ENCODE peak calls at places on chromosomes 6 and 20, in eight cellular contexts. One of them, this sample, is unnamed.

GRCh38 chr20:44215125-44215524 is 4.6 kb upstream of the OSER1 start:
- DNase-seq in H1: peak
- DNase-seq in ovary: peak
- DNase-seq in SK-N-SH: peak
- DNase-seq in A549: peak
- DNase-seq in suprapubic skin: no peak
- DNase-seq in transverse colon: peak
- DNase-seq in HepG2: peak
- DNase-seq in this sample: peak

GRCh38 chr6:147961473-147962141 is 381.0 kb upstream of the SASH1 start:
- DNase-seq in HepG2: no peak
- DNase-seq in suprapubic skin: no peak
- DNase-seq in H1: no peak
- DNase-seq in A549: no peak
- DNase-seq in ovary: no peak
- DNase-seq in SK-N-SH: no peak
- DNase-seq in transverse colon: no peak
- DNase-seq in this sample: no peak

GRCh38 chr20:6081236-6081635 is 27.4 kb upstream of the LRRN4 start:
- DNase-seq in SK-N-SH: no peak
- DNase-seq in ovary: no peak
- DNase-seq in H1: no peak
- DNase-seq in suprapubic skin: no peak
- DNase-seq in HepG2: peak
- DNase-seq in A549: no peak
- DNase-seq in transverse colon: no peak
- DNase-seq in this sample: no peak

GRCh38 chr20:61558726-61559125 is 306.7 kb downstream of the CDH4 start:
- DNase-seq in suprapubic skin: no peak
- DNase-seq in SK-N-SH: no peak
- DNase-seq in A549: no peak
- DNase-seq in H1: no peak
- DNase-seq in HepG2: no peak
- DNase-seq in ovary: no peak
- DNase-seq in transverse colon: no peak
- DNase-seq in this sample: no peak

GRCh38 chr6:137637161-137637560 is 143.0 kb upstream of the OLIG3 start:
- DNase-seq in H1: no peak
- DNase-seq in transverse colon: no peak
- DNase-seq in suprapubic skin: no peak
- DNase-seq in HepG2: peak
- DNase-seq in A549: peak
- DNase-seq in ovary: peak
- DNase-seq in SK-N-SH: no peak
- DNase-seq in this sample: peak

GRCh38 chr6:31927868-31928671 is 553 bp downstream of the C2 start:
- DNase-seq in suprapubic skin: no peak
- DNase-seq in ovary: no peak
- DNase-seq in A549: no peak
- DNase-seq in transverse colon: no peak
- DNase-seq in HepG2: no peak
- DNase-seq in SK-N-SH: no peak
- DNase-seq in H1: no peak
- DNase-seq in this sample: no peak

GRCh38 chr6:104572901-104573300 is 286.8 kb downstream of the HACE1 start:
- DNase-seq in suprapubic skin: no peak
- DNase-seq in HepG2: no peak
- DNase-seq in SK-N-SH: no peak
- DNase-seq in transverse colon: no peak
- DNase-seq in H1: no peak
- DNase-seq in ovary: no peak
- DNase-seq in A549: no peak
- DNase-seq in this sample: no peak

GRCh38 chr20:4156411-4156810 is 141.1 kb upstream of the RNF24 start:
- DNase-seq in ovary: no peak
- DNase-seq in transverse colon: no peak
- DNase-seq in SK-N-SH: no peak
- DNase-seq in suprapubic skin: no peak
- DNase-seq in A549: no peak
- DNase-seq in HepG2: no peak
- DNase-seq in H1: no peak
- DNase-seq in this sample: no peak

GRCh38 chr6:75855047-75855446 is 106.0 kb downstream of the MYO6 start:
- DNase-seq in HepG2: peak
- DNase-seq in H1: no peak
- DNase-seq in suprapubic skin: no peak
- DNase-seq in SK-N-SH: peak
- DNase-seq in transverse colon: peak
- DNase-seq in A549: peak
- DNase-seq in ovary: peak
- DNase-seq in this sample: no peak

GRCh38 chr20:38141154-38141888 is 23.7 kb downstream of the TGM2 start:
- DNase-seq in transverse colon: no peak
- DNase-seq in SK-N-SH: no peak
- DNase-seq in HepG2: no peak
- DNase-seq in H1: no peak
- DNase-seq in suprapubic skin: no peak
- DNase-seq in A549: no peak
- DNase-seq in ovary: no peak
- DNase-seq in this sample: no peak

GRCh38 chr6:5083813-5084191 is 1.3 kb upstream of the PPP1R3G start:
- DNase-seq in SK-N-SH: no peak
- DNase-seq in transverse colon: no peak
- DNase-seq in H1: no peak
- DNase-seq in HepG2: no peak
- DNase-seq in suprapubic skin: no peak
- DNase-seq in A549: no peak
- DNase-seq in ovary: no peak
- DNase-seq in this sample: no peak

GRCh38 chr6:115667478-115667996 is 393.2 kb downstream of the FRK start:
- DNase-seq in H1: no peak
- DNase-seq in ovary: no peak
- DNase-seq in HepG2: no peak
- DNase-seq in transverse colon: no peak
- DNase-seq in A549: no peak
- DNase-seq in suprapubic skin: no peak
- DNase-seq in SK-N-SH: no peak
- DNase-seq in this sample: no peak

DNA sequence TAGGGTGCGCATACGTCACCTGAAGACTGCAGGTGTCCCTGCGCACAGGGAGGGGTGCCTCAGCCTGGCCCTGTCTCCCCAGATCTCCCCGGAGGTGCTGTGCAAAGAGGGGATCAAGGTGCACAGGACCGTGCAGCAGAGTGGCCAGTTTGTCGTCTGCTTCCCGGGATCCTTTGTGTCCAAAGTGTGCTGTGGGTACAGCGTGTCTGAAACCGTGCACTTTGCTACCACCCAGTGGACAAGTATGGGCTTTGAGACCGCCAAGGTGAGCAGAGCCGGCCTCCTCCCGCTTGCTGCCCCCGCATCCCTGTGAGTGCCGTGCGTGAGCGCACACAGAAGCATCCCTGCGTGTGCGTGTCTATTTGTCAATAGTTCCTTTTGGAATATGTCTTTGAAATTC is 150.7 kb downstream of the DTNBP1 start:
- DNase-seq in suprapubic skin: no peak
- DNase-seq in HepG2: peak
- DNase-seq in transverse colon: no peak
- DNase-seq in ovary: no peak
- DNase-seq in A549: peak
- DNase-seq in SK-N-SH: peak
- DNase-seq in H1: no peak
- DNase-seq in this sample: no peak
- TF ChIP-seq EP300 in suprapubic skin: no peak
- TF ChIP-seq EP300 in HepG2: no peak
- TF ChIP-seq EP300 in transverse colon: no peak
- TF ChIP-seq EP300 in ovary: no peak
- TF ChIP-seq EP300 in A549: no peak
- TF ChIP-seq EP300 in SK-N-SH: no peak
- TF ChIP-seq EP300 in H1: no peak
- TF ChIP-seq EP300 in this sample: no peak

DNA sequence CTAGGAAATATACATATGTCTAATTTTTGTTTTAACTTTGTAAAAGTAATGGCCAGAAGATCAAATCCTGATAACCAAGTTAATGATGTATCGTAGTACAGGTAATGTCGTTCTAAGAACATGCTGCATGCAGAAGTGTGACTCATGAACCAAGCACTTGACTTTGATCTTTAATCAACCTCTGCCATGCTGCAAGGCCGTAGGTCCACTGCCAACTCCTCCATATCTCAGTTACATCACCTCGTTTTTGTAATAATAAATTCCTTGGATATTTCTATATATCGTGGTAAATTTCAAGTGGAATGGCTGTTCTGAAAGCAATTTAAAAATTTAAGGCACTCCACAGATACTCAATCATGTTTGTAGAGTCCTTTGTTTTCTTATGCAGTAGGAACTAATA is 771.7 kb downstream of the EPHA7 start:
- DNase-seq in A549: no peak
- DNase-seq in HepG2: peak
- DNase-seq in H1: no peak
- DNase-seq in SK-N-SH: no peak
- DNase-seq in transverse colon: no peak
- DNase-seq in suprapubic skin: no peak
- DNase-seq in ovary: no peak
- DNase-seq in this sample: no peak
- TF ChIP-seq EP300 in A549: no peak
- TF ChIP-seq EP300 in HepG2: no peak
- TF ChIP-seq EP300 in H1: no peak
- TF ChIP-seq EP300 in SK-N-SH: no peak
- TF ChIP-seq EP300 in transverse colon: no peak
- TF ChIP-seq EP300 in suprapubic skin: no peak
- TF ChIP-seq EP300 in ovary: no peak
- TF ChIP-seq EP300 in this sample: no peak

GRCh38 chr20:59591061-59591460 is 13.3 kb upstream of the PHACTR3 start:
- DNase-seq in SK-N-SH: no peak
- DNase-seq in suprapubic skin: no peak
- DNase-seq in A549: no peak
- DNase-seq in ovary: no peak
- DNase-seq in H1: no peak
- DNase-seq in transverse colon: no peak
- DNase-seq in HepG2: no peak
- DNase-seq in this sample: no peak
- TF ChIP-seq EP300 in SK-N-SH: no peak
- TF ChIP-seq EP300 in suprapubic skin: no peak
- TF ChIP-seq EP300 in A549: no peak
- TF ChIP-seq EP300 in ovary: no peak
- TF ChIP-seq EP300 in H1: no peak
- TF ChIP-seq EP300 in transverse colon: no peak
- TF ChIP-seq EP300 in HepG2: no peak
- TF ChIP-seq EP300 in this sample: no peak

GRCh38 chr6:41759905-41760579 is 12.8 kb upstream of the PGC start:
- DNase-seq in suprapubic skin: no peak
- DNase-seq in SK-N-SH: no peak
- DNase-seq in HepG2: no peak
- DNase-seq in H1: no peak
- DNase-seq in ovary: no peak
- DNase-seq in A549: no peak
- DNase-seq in transverse colon: no peak
- DNase-seq in this sample: no peak
- TF ChIP-seq EP300 in suprapubic skin: no peak
- TF ChIP-seq EP300 in SK-N-SH: no peak
- TF ChIP-seq EP300 in HepG2: no peak
- TF ChIP-seq EP300 in H1: no peak
- TF ChIP-seq EP300 in ovary: no peak
- TF ChIP-seq EP300 in A549: no peak
- TF ChIP-seq EP300 in transverse colon: no peak
- TF ChIP-seq EP300 in this sample: no peak

DNA sequence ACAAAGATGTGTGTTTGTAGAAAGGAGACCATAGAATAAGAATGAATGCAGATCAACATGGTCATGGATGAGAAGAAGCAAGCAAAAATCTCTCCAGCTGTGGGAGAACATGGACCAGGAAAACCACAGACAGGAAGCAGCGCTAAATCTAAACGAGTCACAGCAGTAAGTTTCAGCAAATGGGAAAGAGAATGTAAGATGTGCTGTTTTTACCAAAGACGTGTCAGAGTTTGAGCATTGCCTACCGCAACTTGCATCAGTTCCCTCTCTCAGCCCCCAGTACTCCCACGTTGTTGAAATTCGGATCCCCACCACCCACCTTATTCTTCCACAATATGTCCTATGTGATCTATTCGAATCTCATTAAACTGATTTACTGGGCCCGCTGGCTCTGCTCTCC is 59.4 kb upstream of the PRDM1 start:
- DNase-seq in HepG2: no peak
- DNase-seq in ovary: no peak
- DNase-seq in A549: no peak
- DNase-seq in SK-N-SH: no peak
- DNase-seq in suprapubic skin: no peak
- DNase-seq in H1: no peak
- DNase-seq in transverse colon: no peak
- DNase-seq in this sample: no peak
- TF ChIP-seq EP300 in HepG2: no peak
- TF ChIP-seq EP300 in ovary: no peak
- TF ChIP-seq EP300 in A549: no peak
- TF ChIP-seq EP300 in SK-N-SH: no peak
- TF ChIP-seq EP300 in suprapubic skin: no peak
- TF ChIP-seq EP300 in H1: no peak
- TF ChIP-seq EP300 in transverse colon: no peak
- TF ChIP-seq EP300 in this sample: no peak

GRCh38 chr6:129353067-129353466 is 356.9 kb downstream of the ARHGAP18 start:
- DNase-seq in H1: no peak
- DNase-seq in suprapubic skin: no peak
- DNase-seq in transverse colon: peak
- DNase-seq in HepG2: no peak
- DNase-seq in A549: no peak
- DNase-seq in SK-N-SH: no peak
- DNase-seq in ovary: no peak
- DNase-seq in this sample: peak
- TF ChIP-seq EP300 in H1: no peak
- TF ChIP-seq EP300 in suprapubic skin: no peak
- TF ChIP-seq EP300 in transverse colon: no peak
- TF ChIP-seq EP300 in HepG2: no peak
- TF ChIP-seq EP300 in A549: no peak
- TF ChIP-seq EP300 in SK-N-SH: no peak
- TF ChIP-seq EP300 in ovary: no peak
- TF ChIP-seq EP300 in this sample: no peak

This sample was measured in upper lobe of left lung.